ENCODE peak calls at places on chromosomes 16 and 17, in nine cellular contexts. C, L, W, U, G, Q, T, X and I are unnamed samples.

GRCh38 chr17:78378225-78379133 is at the start of gene PGS1:
- DNase-seq in W (peak), U (peak), X (peak), L (peak), Q (peak), G (no peak), C (peak), T (peak), I (no peak)

GRCh38 chr16:66515543-66516171 is 34.3 kb downstream of the TK2 start:
- DNase-seq in U (no peak), X (peak), Q (no peak), C (peak), G (peak), L (peak), W (peak), T (no peak), I (no peak)

GRCh38 chr17:34146440-34147043 is 108.5 kb upstream of the CCL2 start:
- DNase-seq in C (peak), Q (no peak), G (no peak), W (no peak), L (no peak), T (peak), X (peak), U (no peak), I (no peak)

GRCh38 chr17:8918811-8919210 is 46.7 kb downstream of the PIK3R5 start:
- DNase-seq in U (peak), L (no peak), C (no peak), G (no peak), X (no peak), T (no peak), W (no peak), Q (no peak), I (no peak)

GRCh38 chr16:10641953-10642949 is 52.5 kb downstream of the TEKT5 start:
- DNase-seq in G (no peak), L (no peak), W (no peak), T (no peak), Q (no peak), C (no peak), X (peak), U (no peak), I (no peak)

GRCh38 chr17:72510454-72511016 is 389.7 kb downstream of the SOX9 start:
- DNase-seq in U (no peak), L (peak), X (no peak), G (peak), W (peak), Q (no peak), T (no peak), C (no peak), I (no peak)

GRCh38 chr17:45121055-45121454 is 11.3 kb downstream of the PLCD3 start:
- DNase-seq in X (no peak), C (no peak), U (no peak), Q (no peak), T (no peak), L (no peak), G (no peak), W (no peak), I (no peak)

GRCh38 chr16:27852681-27853080 is 210.8 kb downstream of the GSG1L start:
- DNase-seq in G (no peak), C (no peak), L (no peak), X (no peak), Q (no peak), U (no peak), T (peak), W (no peak), I (no peak)

GRCh38 chr16:75948886-75949285 is 222.6 kb upstream of the CPHXL start:
- DNase-seq in X (no peak), W (no peak), G (no peak), T (no peak), L (no peak), C (no peak), U (no peak), Q (no peak), I (no peak)

GRCh38 chr17:83077411-83077810 is 2.0 kb upstream of the METRNL start:
- DNase-seq in X (no peak), T (no peak), Q (no peak), U (no peak), C (no peak), G (no peak), L (peak), W (no peak), I (no peak)

GRCh38 chr16:31869511-31870201 is 4.0 kb upstream of the ZNF267 start:
- DNase-seq in L (peak), W (peak), T (peak), X (no peak), G (no peak), U (peak), C (peak), Q (no peak), I (peak)

GRCh38 chr17:56779306-56779705 is 54.4 kb downstream of the C17orf67 start:
- DNase-seq in U (no peak), C (no peak), G (no peak), X (no peak), L (no peak), T (no peak), W (no peak), Q (no peak), I (no peak)

GRCh38 chr17:73760186-73760758 is 116.0 kb upstream of the SDK2 start:
- DNase-seq in Q (no peak), W (no peak), C (no peak), L (no peak), X (peak), T (no peak), G (no peak), U (no peak), I (no peak)

GRCh38 chr16:24700549-24701392 is 28.7 kb upstream of the TNRC6A start:
- DNase-seq in Q (no peak), L (peak), G (peak), T (no peak), U (peak), X (no peak), C (no peak), W (peak), I (peak)

GRCh38 chr16:6105115-6105514 is 1007.5 kb upstream of the EEF2KMT start:
- DNase-seq in L (no peak), X (no peak), T (no peak), U (no peak), C (no peak), Q (no peak), W (no peak), G (no peak), I (no peak)

GRCh38 chr16:29816694-29817441 is 916 bp downstream of the PAGR1 start:
- DNase-seq in T (peak), W (peak), C (peak), U (no peak), X (peak), G (no peak), Q (no peak), L (peak), I (no peak)

GRCh38 chr17:8696951-8697745 is 47.5 kb downstream of the CCDC42 start:
- DNase-seq in W (peak), T (no peak), Q (no peak), U (no peak), C (no peak), G (peak), L (peak), X (peak), I (no peak)

GRCh38 chr16:3170440-3171180 is 17.4 kb upstream of the OR1F1 start:
- DNase-seq in Q (no peak), G (no peak), X (peak), C (no peak), T (no peak), U (no peak), W (no peak), L (no peak), I (no peak)

GRCh38 chr17:35729405-35729833 is 2.0 kb upstream of the RASL10B start:
- DNase-seq in Q (no peak), G (no peak), C (no peak), X (no peak), L (no peak), T (no peak), W (no peak), U (no peak), I (no peak)

GRCh38 chr17:6510321-6511023 is 45.9 kb downstream of the PITPNM3 start:
- DNase-seq in U (no peak), X (no peak), W (no peak), Q (no peak), C (no peak), G (no peak), L (no peak), T (peak), I (no peak)

GRCh38 chr17:10033982-10034381 is 128.9 kb upstream of the RCVRN start:
- DNase-seq in C (no peak), W (no peak), T (no peak), X (no peak), U (no peak), L (no peak), G (no peak), Q (no peak), I (no peak)

GRCh38 chr17:45096141-45096540 is 35.0 kb downstream of the NMT1 start:
- DNase-seq in T (no peak), G (no peak), W (peak), X (no peak), L (peak), Q (no peak), U (peak), C (no peak), I (no peak)

GRCh38 chr16:86986809-86987487 is 330.2 kb downstream of the C16orf95 start:
- DNase-seq in G (no peak), Q (no peak), T (no peak), U (no peak), X (no peak), L (no peak), C (no peak), W (no peak), I (no peak)

GRCh38 chr17:79777844-79778503 is at the start of gene CBX2:
- DNase-seq in T (peak), W (peak), U (peak), X (peak), C (peak), Q (peak), G (no peak), L (peak), I (no peak)

GRCh38 chr17:19978206-19978802 is 676 bp upstream of the AKAP10 start:
- DNase-seq in X (no peak), T (no peak), C (no peak), U (no peak), W (no peak), G (no peak), L (no peak), Q (no peak), I (no peak)

GRCh38 chr17:78356163-78356713 is 3.6 kb downstream of the SOCS3 start:
- DNase-seq in L (peak), U (no peak), T (no peak), G (no peak), C (no peak), X (peak), Q (peak), W (peak), I (no peak)

GRCh38 chr17:41518031-41518430 is 659 bp downstream of the KRT15 start:
- DNase-seq in G (no peak), X (no peak), L (no peak), U (no peak), T (no peak), Q (no peak), C (no peak), W (no peak), I (no peak)

GRCh38 chr16:50791522-50791921 is 49.6 kb downstream of the CYLD start:
- DNase-seq in C (no peak), G (no peak), U (no peak), X (no peak), Q (no peak), W (no peak), L (no peak), T (no peak), I (no peak)

GRCh38 chr16:726438-727290 is at the start of the genes CCDC78 and HAGHL:
- DNase-seq in X (peak), Q (peak), G (no peak), C (no peak), W (peak), U (no peak), L (peak), T (peak), I (no peak)

GRCh38 chr17:39236383-39236927 is 10.7 kb upstream of the STAC2 start:
- DNase-seq in W (no peak), U (no peak), L (no peak), X (no peak), T (no peak), Q (no peak), C (no peak), G (no peak), I (no peak)

GRCh38 chr16:85667841-85668413 is 20.8 kb downstream of the GINS2 start:
- DNase-seq in Q (no peak), U (no peak), X (no peak), G (no peak), L (no peak), T (no peak), W (no peak), C (no peak), I (no peak)

GRCh38 chr17:28599311-28600184 is 723 bp upstream of the SPAG5 start:
- DNase-seq in T (peak), L (peak), W (peak), U (peak), Q (peak), C (no peak), G (peak), X (no peak), I (no peak)

GRCh38 chr17:47279062-47279801 is 25.6 kb downstream of the ITGB3 start:
- DNase-seq in C (no peak), L (peak), Q (no peak), X (no peak), G (peak), W (peak), T (peak), U (peak), I (peak)

GRCh38 chr16:3744018-3744417 is 26.7 kb upstream of the TRAP1 start:
- DNase-seq in Q (no peak), L (no peak), C (no peak), G (no peak), U (no peak), W (no peak), X (no peak), T (no peak), I (no peak)

GRCh38 chr17:75502072-75502745 is 13.1 kb downstream of the CASKIN2 start:
- DNase-seq in C (no peak), T (no peak), U (no peak), L (no peak), X (no peak), G (no peak), W (no peak), Q (no peak), I (no peak)

GRCh38 chr17:78315355-78316114 is 44.3 kb downstream of the SOCS3 start:
- DNase-seq in G (peak), W (peak), Q (peak), U (peak), X (no peak), C (no peak), T (peak), L (peak), I (no peak)

GRCh38 chr17:45172541-45173286 is 11.0 kb downstream of the HEXIM2 start:
- DNase-seq in G (no peak), T (peak), W (peak), Q (no peak), C (no peak), L (peak), X (peak), U (peak), I (peak)

GRCh38 chr16:10738231-10739077 is 5.2 kb upstream of the NUBP1 start:
- DNase-seq in C (no peak), T (no peak), X (no peak), W (peak), U (peak), G (no peak), Q (peak), L (peak), I (peak)

GRCh38 chr17:83099570-83100181 is 20.3 kb downstream of the METRNL start:
- DNase-seq in C (no peak), Q (no peak), L (peak), T (no peak), X (no peak), G (no peak), U (no peak), W (no peak), I (no peak)

GRCh38 chr17:29760279-29760721 is 137.6 kb upstream of the CORO6 start:
- DNase-seq in Q (peak), T (no peak), W (no peak), C (no peak), X (no peak), G (no peak), U (no peak), L (peak), I (no peak)